ENCODE peak calls at places on chromosomes 6 and 20, in four cellular contexts. O is HTR-8/SVneo; W is hepatocyte; J is activated gamma-delta T cell treated with anti-CD3 and anti-CD28 coated beads, Interleukin-2, amount 50 U/mL, for 16 hours. K is an unnamed sample.

GRCh38 chr6:4936681-4937041 is 67.2 kb downstream of the RPP40 start:
- DNase-seq in O (peak), W (peak), J (no peak), K (no peak)

GRCh38 chr6:53818845-53819609 is 24.2 kb downstream of the LRRC1 start:
- DNase-seq in O (no peak), W (no peak), J (no peak), K (no peak)

GRCh38 chr6:110944681-110945151 is 13.8 kb upstream of the GTF3C6 start:
- DNase-seq in O (peak), W (no peak), J (no peak), K (peak)

GRCh38 chr6:53361549-53362031 is 12.8 kb upstream of the ELOVL5 start:
- DNase-seq in O (no peak), W (no peak), J (peak), K (peak)

GRCh38 chr20:46307139-46307998 is 929 bp downstream of the CDH22 start:
- DNase-seq in O (peak), W (peak), J (peak), K (peak)

GRCh38 chr6:5307058-5307457 is 45.7 kb downstream of the FARS2 start:
- DNase-seq in O (no peak), W (no peak), J (no peak), K (no peak)

GRCh38 chr6:157050537-157051280 is 272.6 kb downstream of the TMEM242 start:
- DNase-seq in O (no peak), W (no peak), J (no peak), K (no peak)

GRCh38 chr20:34179636-34180360 is 61.4 kb upstream of the ASIP start:
- DNase-seq in O (no peak), W (no peak), J (no peak), K (no peak)

GRCh38 chr6:136112262-136112661 is 137.8 kb downstream of the MTFR2 start:
- DNase-seq in O (no peak), W (no peak), J (no peak), K (no peak)

GRCh38 chr20:17857639-17858449 is 110.8 kb downstream of the SNX5 start:
- DNase-seq in O (no peak), W (no peak), J (no peak), K (no peak)

GRCh38 chr20:45630366-45630765 is 718 bp downstream of the WFDC9 start:
- DNase-seq in O (no peak), W (no peak), J (no peak), K (no peak)